ENCODE peak calls at places on chromosomes 13 and 19, in six cellular contexts. B is HepG2, Y is GM12878, U is SK-N-SH, Q is H1, Z is K562. T is an unnamed sample.

GRCh38 chr13:94007072-94007471 is 472.4 kb downstream of the DCT start:
- DNase-seq in B (no peak), Y (no peak), U (no peak), Q (no peak), Z (no peak), T (no peak)

GRCh38 chr19:48319647-48320537 is 5.5 kb upstream of the EMP3 start:
- DNase-seq in B (peak; percentile 64), Y (no peak), U (peak; percentile 67), Q (no peak), Z (peak; percentile 87), T (no peak)

GRCh38 chr13:44726214-44726613 is 150.1 kb upstream of the TSC22D1 start:
- DNase-seq in B (no peak), Y (no peak), U (no peak), Q (no peak), Z (no peak), T (no peak)

GRCh38 chr13:91154553-91154952 is 192.9 kb upstream of the MIR17HG start:
- DNase-seq in B (no peak), Y (no peak), U (no peak), Q (no peak), Z (no peak), T (no peak)

GRCh38 chr19:3284759-3285646 is 60.5 kb downstream of the CELF5 start:
- DNase-seq in B (peak; percentile 87), Y (no peak), U (peak; percentile 77), Q (peak; percentile 100), Z (peak; percentile 99), T (peak; percentile 53)

GRCh38 chr19:40576181-40576584 is 490 bp upstream of the SHKBP1 start:
- DNase-seq in B (no peak), Y (no peak), U (no peak), Q (no peak), Z (no peak), T (no peak)

GRCh38 chr13:86581711-86582110 is 782.5 kb upstream of the SLITRK6 start:
- DNase-seq in B (no peak), Y (no peak), U (no peak), Q (no peak), Z (no peak), T (no peak)

GRCh38 chr13:28854657-28855056 is 34.5 kb downstream of the MTUS2 start:
- DNase-seq in B (no peak), Y (no peak), U (no peak), Q (no peak), Z (peak; percentile 1), T (no peak)

GRCh38 chr13:112616586-112617381 is 28.8 kb upstream of the TUBGCP3 start:
- DNase-seq in B (peak; percentile 35), Y (no peak), U (peak; percentile 69), Q (no peak), Z (peak; percentile 58), T (peak; percentile 41)

GRCh38 chr19:48393559-48394330 is at the start of gene GRIN2D:
- DNase-seq in B (no peak), Y (no peak), U (peak; percentile 78), Q (no peak), Z (peak; percentile 49), T (no peak)

GRCh38 chr13:46679369-46680180 is 117.4 kb downstream of the ESD start:
- DNase-seq in B (peak; percentile 9), Y (peak; percentile 53), U (peak; percentile 64), Q (no peak), Z (no peak), T (peak; percentile 19)

GRCh38 chr13:45500492-45501174 is 35.9 kb downstream of the COG3 start:
- DNase-seq in B (peak; percentile 50), Y (no peak), U (no peak), Q (no peak), Z (no peak), T (no peak)

GRCh38 chr13:30132623-30133553 is 174.5 kb downstream of the KATNAL1 start:
- DNase-seq in B (peak; percentile 80), Y (no peak), U (peak; percentile 91), Q (peak; percentile 93), Z (peak; percentile 88), T (peak; percentile 93)

GRCh38 chr19:53467138-53467502 is 413 bp upstream of the ZNF813 start:
- DNase-seq in B (no peak), Y (no peak), U (peak; percentile 68), Q (no peak), Z (peak; percentile 5), T (peak; percentile 18)

GRCh38 chr19:38070573-38070972 is 153.4 kb downstream of the DPF1 start:
- DNase-seq in B (no peak), Y (no peak), U (no peak), Q (no peak), Z (peak; percentile 36), T (no peak)

GRCh38 chr19:17948474-17948966 is 15.7 kb downstream of the CCDC124 start:
- DNase-seq in B (no peak), Y (no peak), U (no peak), Q (no peak), Z (no peak), T (no peak)

GRCh38 chr19:12090807-12091206 is 26.3 kb downstream of the ZNF844 start:
- DNase-seq in B (peak; percentile 53), Y (peak; percentile 11), U (peak; percentile 58), Q (no peak), Z (peak; percentile 76), T (peak; percentile 39)

GRCh38 chr13:113129921-113130750 is 7.5 kb downstream of the F10 start:
- DNase-seq in B (no peak), Y (no peak), U (no peak), Q (no peak), Z (no peak), T (no peak)

GRCh38 chr13:30846311-30846710 is 59.8 kb upstream of the MEDAG start:
- DNase-seq in B (no peak), Y (no peak), U (no peak), Q (no peak), Z (no peak), T (no peak)

GRCh38 chr19:19341026-19341425 is 20.4 kb downstream of the MAU2 start:
- DNase-seq in B (no peak), Y (no peak), U (no peak), Q (no peak), Z (no peak), T (no peak)

GRCh38 chr19:19345232-19345631 is 24.6 kb downstream of the MAU2 start:
- DNase-seq in B (no peak), Y (no peak), U (no peak), Q (no peak), Z (no peak), T (no peak)

GRCh38 chr19:19343016-19343362 is 22.4 kb downstream of the MAU2 start:
- DNase-seq in B (no peak), Y (no peak), U (no peak), Q (no peak), Z (no peak), T (no peak)

GRCh38 chr19:19343762-19344161 is 23.1 kb downstream of the MAU2 start:
- DNase-seq in B (no peak), Y (no peak), U (no peak), Q (no peak), Z (no peak), T (no peak)

GRCh38 chr19:19342086-19343015 is 21.7 kb downstream of the MAU2 start:
- DNase-seq in B (peak; percentile 44), Y (no peak), U (peak; percentile 94), Q (peak; percentile 71), Z (peak; percentile 83), T (no peak)
- TF ChIP-seq TAF1 in B (no peak), Y (no peak), U (no peak), Q (no peak), Z (no peak), T (no peak)

GRCh38 chr19:46928951-46929350 is 68.2 kb downstream of the ARHGAP35 start:
- DNase-seq in B (no peak), Y (no peak), U (no peak), Q (no peak), Z (no peak), T (no peak)

GRCh38 chr19:46931197-46931596 is 70.4 kb downstream of the ARHGAP35 start:
- DNase-seq in B (no peak), Y (no peak), U (no peak), Q (no peak), Z (no peak), T (no peak)

GRCh38 chr19:46927893-46928292 is 67.1 kb downstream of the ARHGAP35 start:
- DNase-seq in B (no peak), Y (no peak), U (no peak), Q (no peak), Z (no peak), T (no peak)

GRCh38 chr19:46935066-46935663 is 74.4 kb downstream of the ARHGAP35 start:
- DNase-seq in B (no peak), Y (no peak), U (no peak), Q (no peak), Z (no peak), T (no peak)

DNA sequence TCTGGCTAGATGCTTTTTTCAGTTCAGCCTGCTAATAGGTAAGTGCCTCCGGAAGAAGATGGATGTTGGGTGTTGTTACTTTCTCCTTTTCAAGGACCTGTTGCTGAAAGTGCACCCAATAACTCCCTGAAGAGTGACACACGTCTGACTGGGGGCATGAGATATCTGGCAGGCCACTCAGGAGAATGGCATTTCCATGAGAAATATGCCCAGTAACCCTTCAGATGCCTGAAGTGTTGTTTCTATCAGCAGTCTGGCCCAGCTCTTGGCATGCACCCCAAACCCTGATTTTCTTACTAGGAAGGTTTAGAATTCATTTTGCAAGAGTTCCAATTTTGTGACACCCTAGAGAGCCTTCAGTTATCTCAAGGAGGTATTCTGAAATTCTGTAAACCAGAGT is 71.5 kb downstream of the ARHGAP35 start:
- DNase-seq in B (no peak), Y (no peak), U (no peak), Q (no peak), Z (no peak), T (no peak)
- TF ChIP-seq TAF1 in B (no peak), Y (no peak), U (no peak), Q (no peak), Z (no peak), T (no peak)

DNA sequence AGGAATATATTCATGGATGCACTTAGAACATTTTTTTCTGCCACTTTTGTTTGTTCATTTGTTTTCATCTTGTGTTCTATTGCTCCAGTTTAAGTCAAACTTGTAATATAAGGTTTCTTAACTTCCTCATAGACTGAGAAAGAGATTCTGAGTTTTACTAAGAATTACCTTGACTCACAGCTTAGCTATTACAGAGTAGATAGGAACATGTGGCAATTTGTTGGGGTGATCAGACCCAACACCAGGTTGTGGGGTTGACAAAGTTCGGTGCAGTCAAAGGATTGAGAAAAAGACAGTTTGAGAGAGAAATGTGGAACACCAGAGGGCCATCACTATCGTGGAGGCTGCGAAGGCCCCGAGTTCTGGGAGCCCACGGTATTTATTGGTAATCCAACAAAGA is 2526.0 kb downstream of the PCDH9 start:
- DNase-seq in B (no peak), Y (no peak), U (no peak), Q (no peak), Z (no peak), T (no peak)
- TF ChIP-seq TAF1 in B (no peak), Y (no peak), U (no peak), Q (no peak), Z (no peak), T (no peak)

DNA sequence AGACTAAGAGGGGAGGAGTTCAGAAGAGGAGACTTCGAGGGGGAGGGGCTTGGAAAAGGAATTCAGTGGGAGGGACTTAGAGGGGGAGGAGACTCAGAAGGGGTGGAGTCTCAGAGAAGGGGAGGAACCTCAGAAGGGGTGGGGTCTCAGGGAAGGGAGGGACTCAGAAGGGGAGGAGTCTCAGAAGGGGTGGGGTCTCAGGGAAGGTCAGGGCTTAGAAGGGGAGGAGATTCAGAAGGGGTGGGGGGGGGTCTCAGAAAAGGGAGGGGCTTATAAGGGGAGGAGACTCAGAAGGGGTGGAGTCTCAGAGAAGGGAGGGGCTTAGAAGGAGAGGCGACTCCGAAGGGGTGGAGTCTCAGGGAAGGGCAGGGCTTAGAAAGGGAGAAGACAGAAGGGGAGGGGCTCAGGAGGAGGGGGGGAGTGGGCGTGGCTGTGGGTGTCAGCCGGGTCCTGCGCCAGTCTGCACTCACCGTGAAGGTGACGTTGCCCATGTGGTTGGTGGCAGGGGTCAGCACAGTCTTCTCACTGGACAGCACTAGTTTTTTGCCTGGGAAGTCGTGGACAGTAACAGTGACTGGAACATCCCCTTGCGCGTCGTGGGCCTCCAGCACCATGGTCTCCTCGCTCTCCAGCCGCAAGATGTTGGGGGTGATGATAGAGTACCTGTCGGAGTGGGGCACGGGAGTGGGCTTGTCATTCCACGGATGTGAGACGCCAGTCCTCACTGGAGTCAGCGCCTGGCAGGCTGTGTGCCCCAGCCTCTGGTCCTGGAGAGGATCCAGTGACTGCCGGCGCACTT is 1.5 kb downstream of the C3 start:
- DNase-seq in B (peak; percentile 93), Y (no peak), U (peak; percentile 75), Q (no peak), Z (peak; percentile 93), T (no peak)
- TF ChIP-seq TAF1 in B (peak; percentile 79), Y (no peak), U (no peak), Q (no peak), Z (no peak), T (no peak)